ENCODE peak calls at places on chromosomes 4 and X, in four cellular contexts. Z is neuronal stem cell, P is IMR-90, M is mesenchymal stem cell. O is an unnamed sample.

GRCh38 chr4:8540072-8540471 is 40.1 kb upstream of the GPR78 start:
- DNase-seq in P (no peak), M (no peak), Z (no peak), O (no peak)

GRCh38 chr4:26475716-26476115 is 14.6 kb downstream of the CCKAR start:
- DNase-seq in Z (no peak), P (no peak), M (no peak), O (no peak)

GRCh38 chr4:184470785-184471110 is 3.6 kb downstream of the IRF2 start:
- DNase-seq in M (no peak), P (no peak), Z (no peak), O (no peak)

GRCh38 chr4:105387466-105387865 is 86.4 kb downstream of the PPA2 start:
- DNase-seq in P (peak), M (no peak), Z (no peak), O (no peak)

GRCh38 chrX:850471-850916 is 219.9 kb downstream of the SHOX start:
- DNase-seq in Z (no peak), P (no peak), M (no peak), O (no peak)

GRCh38 chr4:153494562-153494961 is 28.4 kb downstream of the TMEM131L start:
- DNase-seq in P (no peak), Z (no peak), M (no peak), O (peak)

GRCh38 chr4:147318581-147318980 is 162.3 kb upstream of the EDNRA start:
- DNase-seq in Z (no peak), P (peak), M (no peak), O (no peak)

GRCh38 chr4:144565558-144566195 is 80.3 kb upstream of the HHIP start:
- DNase-seq in P (peak), Z (no peak), M (no peak), O (no peak)

GRCh38 chr4:156976147-156976546 is 4.5 kb upstream of the PDGFC start:
- DNase-seq in P (peak), M (peak), Z (no peak), O (no peak)

GRCh38 chr4:184355857-184356256 is 118.5 kb downstream of the IRF2 start:
- DNase-seq in Z (no peak), M (no peak), P (no peak), O (no peak)

GRCh38 chr4:43816107-43816506 is 632.5 kb downstream of the KCTD8 start:
- DNase-seq in Z (no peak), M (no peak), P (no peak), O (no peak)

GRCh38 chr4:55545133-55545532 is 1.6 kb downstream of the CLOCK start:
- DNase-seq in Z (no peak), P (peak), M (peak), O (peak)

GRCh38 chr4:89140168-89140759 is 28.9 kb downstream of the TIGD2 start:
- DNase-seq in P (no peak), M (no peak), Z (no peak), O (no peak)

GRCh38 chr4:144967161-144967560 is 130.8 kb downstream of the ANAPC10 start:
- DNase-seq in P (no peak), M (no peak), Z (no peak), O (no peak)

GRCh38 chrX:117768861-117769604 is 347.6 kb downstream of the KLHL13 start:
- DNase-seq in M (no peak), Z (no peak), P (no peak), O (no peak)

GRCh38 chrX:48569958-48570357 is 4.3 kb upstream of the RBM3 start:
- DNase-seq in M (no peak), Z (no peak), P (peak), O (no peak)

GRCh38 chr4:21469438-21470032 is 479.0 kb downstream of the KCNIP4 start:
- DNase-seq in P (no peak), M (peak), Z (no peak), O (peak)

GRCh38 chr4:122525865-122526264 is 69.3 kb upstream of the IL2 start:
- DNase-seq in Z (no peak), P (no peak), M (peak), O (no peak)

GRCh38 chr4:6561706-6562371 is 13.2 kb upstream of the MAN2B2 start:
- DNase-seq in Z (no peak), M (no peak), P (no peak), O (no peak)

GRCh38 chr4:6566582-6567190 is 8.3 kb upstream of the MAN2B2 start:
- DNase-seq in Z (no peak), M (no peak), P (no peak), O (no peak)

GRCh38 chr4:6562931-6563901 is 11.8 kb upstream of the MAN2B2 start:
- DNase-seq in P (no peak), M (peak), Z (no peak), O (peak)

GRCh38 chr4:6565691-6566431 is 9.1 kb upstream of the MAN2B2 start:
- DNase-seq in Z (no peak), M (no peak), P (no peak), O (no peak)

GRCh38 chr4:6563935-6564645 is 10.9 kb upstream of the MAN2B2 start:
- DNase-seq in M (no peak), P (no peak), Z (no peak), O (no peak)
- H3K4me2 ChIP-seq in M (no peak), P (peak), Z (peak), O (no peak)

DNA sequence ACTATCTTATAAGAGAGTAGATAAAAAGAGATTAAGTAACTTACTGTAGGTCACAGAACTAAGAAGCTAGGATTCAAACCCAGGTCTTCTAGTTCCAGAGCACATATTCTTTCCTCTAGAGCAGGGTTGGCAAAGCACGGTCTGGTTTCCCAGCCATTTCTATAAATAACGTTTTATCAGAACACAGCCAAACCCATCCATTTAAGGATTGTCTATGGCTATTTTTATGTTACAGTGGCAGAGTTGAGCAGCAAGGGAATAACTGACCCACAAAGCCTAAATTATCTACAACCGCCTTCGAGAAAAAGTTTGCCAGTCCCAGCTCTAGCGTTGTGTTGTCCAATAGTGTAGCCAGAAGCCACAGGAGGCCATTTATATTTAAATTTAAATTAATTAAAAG is 7.5 kb downstream of the TMEM144 start:
- DNase-seq in M (no peak), P (no peak), Z (no peak), O (no peak)
- H2BK120ac ChIP-seq in M (no peak), P (no peak), Z (no peak), O (no peak)

GRCh38 chrX:132843387-132843786 is 115.0 kb downstream of the HS6ST2 start:
- DNase-seq in P (no peak), Z (no peak), M (no peak), O (peak)

GRCh38 chrX:132837971-132838370 is 120.5 kb downstream of the HS6ST2 start:
- DNase-seq in M (no peak), Z (no peak), P (no peak), O (no peak)

GRCh38 chrX:132837126-132837525 is 121.3 kb downstream of the HS6ST2 start:
- DNase-seq in Z (no peak), M (peak), P (no peak), O (no peak)

DNA sequence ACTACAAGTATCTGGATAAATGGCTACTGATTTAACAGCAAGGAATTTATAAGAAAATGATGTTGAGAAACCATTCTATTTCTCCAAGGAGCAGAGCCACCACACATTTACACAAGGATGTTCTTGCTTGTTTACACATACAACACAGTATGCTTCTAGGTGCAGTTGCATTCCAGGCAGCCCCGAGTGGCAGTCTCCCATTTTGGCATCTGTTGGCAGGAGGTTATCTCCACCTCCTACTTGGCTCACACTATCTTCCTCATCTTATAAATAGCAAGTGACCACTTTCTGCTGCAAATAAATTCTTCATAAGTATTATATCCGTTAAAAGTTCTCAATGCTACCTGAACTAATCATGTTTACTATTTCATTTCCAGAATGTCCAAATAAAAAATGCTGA is 115.6 kb downstream of the HS6ST2 start:
- DNase-seq in M (no peak), Z (no peak), P (no peak), O (peak)
- H3K4me2 ChIP-seq in M (no peak), Z (no peak), P (no peak), O (no peak)

GRCh38 chr4:73069338-73070071 is at the start of gene COX18:
- DNase-seq in Z (peak), M (peak), P (peak), O (peak)
- H2BK120ac ChIP-seq in Z (no peak), M (no peak), P (peak), O (no peak)

DNA sequence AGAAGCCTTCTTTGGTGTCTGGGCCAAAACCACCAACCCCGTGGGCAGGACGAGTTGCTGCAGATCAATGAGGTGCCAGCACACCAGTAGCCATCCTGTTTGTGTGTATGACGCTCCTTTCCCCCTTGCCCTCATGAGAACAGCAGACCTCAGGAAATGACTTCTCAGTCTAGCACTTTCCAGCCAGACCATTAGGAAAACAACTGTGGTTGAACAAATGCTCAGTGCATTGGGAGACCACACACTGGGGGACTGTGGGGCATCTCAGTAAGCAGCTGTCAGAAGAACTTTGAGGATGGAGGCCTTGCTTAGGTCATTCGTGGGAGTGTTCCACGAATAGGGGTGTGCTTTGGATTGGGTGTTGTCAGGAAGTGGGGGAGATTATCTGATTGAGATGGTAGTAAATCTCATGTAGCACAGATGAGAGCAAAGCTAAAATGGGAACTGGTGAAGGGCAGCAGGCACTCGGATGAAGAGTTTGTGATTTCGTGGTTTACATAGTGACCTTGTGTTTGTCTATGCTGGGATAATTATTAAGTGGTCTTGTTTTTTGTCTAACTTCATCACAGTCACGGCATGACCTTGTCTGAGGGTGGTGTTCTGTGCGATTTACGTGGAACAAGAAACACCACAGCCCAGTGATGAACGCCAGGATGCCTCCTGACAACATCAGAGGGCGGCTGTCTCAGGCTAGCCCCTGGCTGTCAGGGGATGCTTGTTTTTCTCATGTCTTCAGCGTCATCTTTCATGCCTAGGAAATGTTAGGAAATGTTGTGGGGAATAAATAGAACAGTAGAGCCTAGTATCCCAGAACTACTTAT is 70.1 kb downstream of the USP46 start:
- DNase-seq in Z (no peak), M (peak), P (peak), O (peak)
- H3K4me2 ChIP-seq in Z (no peak), M (no peak), P (no peak), O (no peak)

DNA sequence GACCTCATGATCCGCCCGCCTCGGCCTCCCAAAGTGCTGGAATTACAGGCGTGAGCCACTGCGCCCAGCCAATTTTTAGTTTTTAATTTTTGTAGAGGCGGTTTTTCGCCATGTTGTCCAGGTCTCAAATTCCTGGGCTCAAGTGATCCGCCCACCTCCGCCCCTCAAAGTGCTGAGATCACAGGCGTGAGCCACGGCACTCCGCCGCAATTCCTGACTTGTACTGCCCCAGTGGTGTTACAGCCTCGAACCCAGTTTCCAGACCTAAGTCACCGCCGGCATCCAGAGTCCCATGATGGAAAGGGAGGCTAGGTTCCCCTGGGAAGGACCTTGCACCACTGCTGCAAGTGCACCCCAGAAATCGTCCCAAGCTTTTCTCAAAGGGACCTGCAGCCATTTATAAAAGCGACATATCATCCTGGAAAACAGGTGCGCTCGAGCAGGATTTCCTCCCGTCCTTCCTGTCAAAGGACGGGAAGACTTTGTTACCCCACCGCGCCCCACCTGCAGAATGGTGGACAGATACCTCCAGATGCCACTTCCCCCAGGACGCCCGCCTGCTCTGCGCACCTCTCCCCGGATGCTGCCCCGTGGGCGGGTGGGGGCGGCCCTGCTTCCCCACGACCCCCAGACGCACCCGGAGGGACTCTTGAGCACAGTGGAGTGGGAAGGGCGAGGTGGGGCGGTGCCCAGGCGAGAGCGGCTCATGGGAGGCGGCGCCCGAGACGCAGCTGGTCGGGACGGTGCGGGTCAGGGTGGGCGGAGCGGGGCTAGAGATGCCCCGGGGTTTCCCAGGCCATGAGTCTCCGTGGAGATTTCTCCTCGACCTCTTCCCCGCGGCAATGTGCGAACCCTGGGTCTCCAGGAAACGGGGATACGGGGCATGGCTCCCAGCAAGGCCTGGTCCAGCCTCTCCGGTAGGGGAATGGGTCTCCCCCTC is 959 bp upstream of the RPL10 start:
- DNase-seq in M (peak), P (peak), Z (no peak), O (peak)
- H2BK120ac ChIP-seq in M (peak), P (peak), Z (no peak), O (no peak)

GRCh38 chr4:121217385-121217784 is 53.3 kb upstream of the TNIP3 start:
- DNase-seq in Z (no peak), P (peak), M (peak), O (no peak)

GRCh38 chr4:121220698-121221097 is 56.6 kb upstream of the TNIP3 start:
- DNase-seq in M (no peak), P (no peak), Z (no peak), O (peak)

GRCh38 chr4:121221608-121222007 is 57.5 kb upstream of the TNIP3 start:
- DNase-seq in Z (no peak), P (no peak), M (no peak), O (no peak)

GRCh38 chr4:121221201-121221600 is 57.1 kb upstream of the TNIP3 start:
- DNase-seq in P (no peak), Z (no peak), M (no peak), O (no peak)

GRCh38 chr4:121219222-121219621 is 55.1 kb upstream of the TNIP3 start:
- DNase-seq in P (peak), Z (no peak), M (peak), O (no peak)
- H3K4me2 ChIP-seq in P (peak), Z (no peak), M (no peak), O (no peak)

GRCh38 chr4:16896871-16897270 is 1.6 kb downstream of the LDB2 start:
- DNase-seq in M (peak), Z (no peak), P (peak), O (no peak)

GRCh38 chr4:16897351-16897750 is 1.1 kb downstream of the LDB2 start:
- DNase-seq in M (peak), Z (no peak), P (peak), O (peak)

GRCh38 chr4:16894406-16894805 is 4.0 kb downstream of the LDB2 start:
- DNase-seq in P (peak), Z (no peak), M (peak), O (peak)

GRCh38 chr4:16900325-16900724 is 1.9 kb upstream of the LDB2 start:
- DNase-seq in M (no peak), Z (no peak), P (no peak), O (no peak)

GRCh38 chr4:16897991-16898827 is at the start of gene LDB2:
- DNase-seq in Z (peak), P (peak), M (peak), O (peak)
- H2BK120ac ChIP-seq in Z (no peak), P (peak), M (peak), O (peak)

GRCh38 chr4:3451956-3452355 is 10.2 kb downstream of the HGFAC start:
- DNase-seq in P (peak), M (peak), Z (no peak), O (no peak)
- H3K4me2 ChIP-seq in P (peak), M (no peak), Z (no peak), O (no peak)